ENCODE peak calls at places on chromosomes 11 and 22, in eight cellular contexts. One of them, this sample, is unnamed.

GRCh38 chr11:1225386-1226225 is 2.7 kb downstream of the MUC5B start:
- DNase-seq in NCI-H1694 treated with DMSO at 0.1 percent for 48 hours: no peak
- DNase-seq in GM23248: no peak
- DNase-seq in BJ: no peak
- DNase-seq in DMS 273 treated with DMSO at 0.1 percent for 48 hours: no peak
- DNase-seq in astrocyte: no peak
- DNase-seq in substantia nigra: no peak
- DNase-seq in neural progenitor cell: peak
- DNase-seq in this sample: no peak

GRCh38 chr22:30338802-30339201 is 12.1 kb upstream of the TBC1D10A start:
- DNase-seq in NCI-H1694 treated with DMSO at 0.1 percent for 48 hours: no peak
- DNase-seq in GM23248: no peak
- DNase-seq in BJ: no peak
- DNase-seq in DMS 273 treated with DMSO at 0.1 percent for 48 hours: no peak
- DNase-seq in astrocyte: no peak
- DNase-seq in substantia nigra: no peak
- DNase-seq in neural progenitor cell: no peak
- DNase-seq in this sample: no peak

GRCh38 chr11:45252134-45252856 is 33.8 kb downstream of the SYT13 start:
- DNase-seq in NCI-H1694 treated with DMSO at 0.1 percent for 48 hours: no peak
- DNase-seq in GM23248: peak
- DNase-seq in BJ: no peak
- DNase-seq in DMS 273 treated with DMSO at 0.1 percent for 48 hours: no peak
- DNase-seq in astrocyte: peak
- DNase-seq in substantia nigra: no peak
- DNase-seq in neural progenitor cell: peak
- DNase-seq in this sample: peak

GRCh38 chr11:87356428-87356827 is 318.7 kb downstream of the TMEM135 start:
- DNase-seq in NCI-H1694 treated with DMSO at 0.1 percent for 48 hours: no peak
- DNase-seq in GM23248: no peak
- DNase-seq in BJ: no peak
- DNase-seq in DMS 273 treated with DMSO at 0.1 percent for 48 hours: no peak
- DNase-seq in astrocyte: no peak
- DNase-seq in substantia nigra: no peak
- DNase-seq in neural progenitor cell: no peak
- DNase-seq in this sample: no peak

GRCh38 chr11:48244804-48245203 is at the start of gene OR4X2:
- DNase-seq in NCI-H1694 treated with DMSO at 0.1 percent for 48 hours: no peak
- DNase-seq in GM23248: no peak
- DNase-seq in BJ: no peak
- DNase-seq in DMS 273 treated with DMSO at 0.1 percent for 48 hours: no peak
- DNase-seq in astrocyte: no peak
- DNase-seq in substantia nigra: no peak
- DNase-seq in neural progenitor cell: no peak
- DNase-seq in this sample: no peak

GRCh38 chr11:100715163-100715792 is 28.2 kb downstream of the ARHGAP42 start:
- DNase-seq in NCI-H1694 treated with DMSO at 0.1 percent for 48 hours: no peak
- DNase-seq in GM23248: no peak
- DNase-seq in BJ: no peak
- DNase-seq in DMS 273 treated with DMSO at 0.1 percent for 48 hours: no peak
- DNase-seq in astrocyte: no peak
- DNase-seq in substantia nigra: no peak
- DNase-seq in neural progenitor cell: no peak
- DNase-seq in this sample: no peak

GRCh38 chr11:65591939-65592814 is 3.4 kb downstream of the KCNK7 start:
- DNase-seq in NCI-H1694 treated with DMSO at 0.1 percent for 48 hours: no peak
- DNase-seq in GM23248: no peak
- DNase-seq in BJ: no peak
- DNase-seq in DMS 273 treated with DMSO at 0.1 percent for 48 hours: no peak
- DNase-seq in astrocyte: peak
- DNase-seq in substantia nigra: no peak
- DNase-seq in neural progenitor cell: peak
- DNase-seq in this sample: peak

GRCh38 chr11:102458531-102458930 is 6.0 kb upstream of the TMEM123 start:
- DNase-seq in NCI-H1694 treated with DMSO at 0.1 percent for 48 hours: no peak
- DNase-seq in GM23248: no peak
- DNase-seq in BJ: no peak
- DNase-seq in DMS 273 treated with DMSO at 0.1 percent for 48 hours: no peak
- DNase-seq in astrocyte: no peak
- DNase-seq in substantia nigra: no peak
- DNase-seq in neural progenitor cell: no peak
- DNase-seq in this sample: peak

GRCh38 chr11:6300325-6300724 is 20.0 kb downstream of the CAVIN3 start:
- DNase-seq in NCI-H1694 treated with DMSO at 0.1 percent for 48 hours: no peak
- DNase-seq in GM23248: no peak
- DNase-seq in BJ: no peak
- DNase-seq in DMS 273 treated with DMSO at 0.1 percent for 48 hours: no peak
- DNase-seq in astrocyte: no peak
- DNase-seq in substantia nigra: no peak
- DNase-seq in neural progenitor cell: no peak
- DNase-seq in this sample: no peak

GRCh38 chr22:49094151-49094550 is 733.5 kb downstream of the BRD1 start:
- DNase-seq in NCI-H1694 treated with DMSO at 0.1 percent for 48 hours: no peak
- DNase-seq in GM23248: no peak
- DNase-seq in BJ: no peak
- DNase-seq in DMS 273 treated with DMSO at 0.1 percent for 48 hours: no peak
- DNase-seq in astrocyte: no peak
- DNase-seq in substantia nigra: no peak
- DNase-seq in neural progenitor cell: no peak
- DNase-seq in this sample: no peak

GRCh38 chr11:110356769-110357671 is 60.6 kb upstream of the RDX start:
- DNase-seq in NCI-H1694 treated with DMSO at 0.1 percent for 48 hours: no peak
- DNase-seq in GM23248: peak
- DNase-seq in BJ: peak
- DNase-seq in DMS 273 treated with DMSO at 0.1 percent for 48 hours: no peak
- DNase-seq in astrocyte: peak
- DNase-seq in substantia nigra: no peak
- DNase-seq in neural progenitor cell: no peak
- DNase-seq in this sample: peak

GRCh38 chr22:46057206-46057605 is 80.2 kb upstream of the WNT7B start:
- DNase-seq in NCI-H1694 treated with DMSO at 0.1 percent for 48 hours: peak
- DNase-seq in GM23248: peak
- DNase-seq in BJ: no peak
- DNase-seq in DMS 273 treated with DMSO at 0.1 percent for 48 hours: no peak
- DNase-seq in astrocyte: peak
- DNase-seq in substantia nigra: no peak
- DNase-seq in neural progenitor cell: no peak
- DNase-seq in this sample: no peak

This sample was measured in epithelial cell of esophagus.